ENCODE peak calls at places on chromosomes 12 and 14, in six cellular contexts. R is bronchial epithelial cell; U is CD8-positive, alpha-beta T cell; P is left lung; J is GM20000; B is activated B cell treated with CpG ODN at 0.5 μM for 24 hours. N is an unnamed sample.

GRCh38 chr12:91959220-91959619 is 186.4 kb downstream of the BTG1 start:
- DNase-seq in U (no peak), J (no peak), B (no peak), R (no peak), P (peak), N (no peak)

GRCh38 chr12:117060236-117060926 is 38.8 kb downstream of the TESC start:
- DNase-seq in U (no peak), P (peak), J (no peak), B (no peak), R (no peak), N (no peak)

GRCh38 chr14:22977684-22978486 is 4.5 kb downstream of the AJUBA start:
- DNase-seq in U (no peak), B (no peak), R (peak), J (no peak), P (peak), N (peak)

GRCh38 chr12:56996793-56997545 is 9.4 kb downstream of the ZBTB39 start:
- DNase-seq in R (no peak), B (no peak), U (no peak), J (no peak), P (no peak), N (no peak)

GRCh38 chr14:103695331-103696026 is 19.8 kb downstream of the XRCC3 start:
- DNase-seq in R (no peak), P (no peak), B (no peak), U (no peak), J (no peak), N (no peak)

GRCh38 chr12:26789731-26790644 is 43.0 kb downstream of the ITPR2 start:
- DNase-seq in R (peak), U (no peak), J (no peak), B (no peak), P (no peak), N (no peak)

GRCh38 chr12:10736460-10736859 is 13.3 kb upstream of the YBX3 start:
- DNase-seq in R (no peak), P (no peak), J (no peak), B (no peak), U (no peak), N (peak)

GRCh38 chr12:51217133-51217967 is 512 bp downstream of the POU6F1 start:
- DNase-seq in B (peak), R (no peak), P (peak), J (peak), U (peak), N (peak)

GRCh38 chr14:90797451-90797850 is 18.8 kb downstream of the TTC7B start:
- DNase-seq in U (no peak), B (no peak), R (no peak), P (no peak), J (no peak), N (no peak)

GRCh38 chr12:53096089-53096741 is 1.3 kb upstream of the IGFBP6 start:
- DNase-seq in U (no peak), R (peak), B (no peak), P (peak), J (no peak), N (peak)

GRCh38 chr12:110543252-110543959 is 39.7 kb downstream of the PPTC7 start:
- DNase-seq in R (peak), J (no peak), P (no peak), B (no peak), U (no peak), N (peak)

GRCh38 chr12:76747245-76747644 is 16.7 kb upstream of the ZDHHC17 start:
- DNase-seq in R (no peak), P (no peak), B (no peak), U (no peak), J (no peak), N (no peak)

GRCh38 chr12:120292411-120292660 is 633 bp upstream of the RNU4-2 start:
- DNase-seq in J (no peak), B (no peak), R (no peak), U (peak), P (no peak), N (no peak)

GRCh38 chr12:80412343-80412953 is 31.6 kb upstream of the PTPRQ start:
- DNase-seq in J (peak), P (no peak), B (no peak), U (no peak), R (peak), N (peak)

GRCh38 chr12:62922539-62922938 is 12.4 kb downstream of the PPM1H start:
- DNase-seq in U (no peak), R (no peak), J (no peak), P (no peak), B (no peak), N (no peak)

GRCh38 chr12:109833307-109834189 is at the start of gene TRPV4:
- DNase-seq in R (no peak), J (no peak), U (no peak), P (peak), B (no peak), N (no peak)

GRCh38 chr12:49962861-49963765 is 1.4 kb downstream of the AQP5 start:
- DNase-seq in B (no peak), J (no peak), P (peak), R (peak), U (no peak), N (peak)

GRCh38 chr12:80936642-80937390 is 918 bp downstream of the LIN7A start:
- DNase-seq in B (no peak), R (no peak), P (peak), J (peak), U (no peak), N (no peak)

GRCh38 chr14:69483765-69484443 is 624 bp upstream of the PLEKHD1 start:
- DNase-seq in R (no peak), B (no peak), J (peak), U (no peak), P (peak), N (peak)

GRCh38 chr14:72925171-72925759 is 999 bp upstream of the DCAF4 start:
- DNase-seq in B (no peak), R (no peak), P (no peak), J (no peak), U (no peak), N (no peak)

GRCh38 chr12:90816353-90817089 is 138.5 kb downstream of the CCER1 start:
- DNase-seq in B (no peak), P (no peak), R (peak), U (no peak), J (no peak), N (peak)

GRCh38 chr12:100733817-100734593 is 60.6 kb upstream of the ANO4 start:
- DNase-seq in P (no peak), R (peak), U (no peak), J (no peak), B (no peak), N (no peak)

GRCh38 chr12:19181666-19182426 is 52.3 kb downstream of the PLEKHA5 start:
- DNase-seq in R (no peak), J (no peak), B (no peak), P (peak), U (no peak), N (no peak)

GRCh38 chr12:52052471-52053186 is 1.4 kb downstream of the NR4A1 start:
- DNase-seq in P (no peak), R (peak), B (no peak), U (peak), J (no peak), N (no peak)

GRCh38 chr12:75658826-75659823 is 147.7 kb upstream of the KRR1 start:
- DNase-seq in B (no peak), J (no peak), P (no peak), U (no peak), R (peak), N (peak)

GRCh38 chr14:81416233-81416927 is 16.3 kb upstream of the STON2 start:
- DNase-seq in P (no peak), J (no peak), U (no peak), R (no peak), B (no peak), N (no peak)

GRCh38 chr14:81412779-81413178 is 12.7 kb upstream of the STON2 start:
- DNase-seq in J (no peak), U (no peak), B (no peak), R (no peak), P (no peak), N (no peak)

GRCh38 chr14:81415781-81416180 is 15.7 kb upstream of the STON2 start:
- DNase-seq in B (no peak), U (no peak), J (no peak), P (no peak), R (no peak), N (no peak)

GRCh38 chr14:81416981-81417380 is 16.9 kb upstream of the STON2 start:
- DNase-seq in U (no peak), B (no peak), P (no peak), R (no peak), J (no peak), N (no peak)

GRCh38 chr14:81414123-81414522 is 14.0 kb upstream of the STON2 start:
- DNase-seq in U (no peak), R (peak), B (no peak), J (no peak), P (no peak), N (no peak)
- TF ChIP-seq CTCF in U (no peak), R (no peak), B (no peak), J (no peak), P (no peak), N (no peak)

GRCh38 chr14:20907214-20907613 is 16.0 kb downstream of the RNASE3 start:
- DNase-seq in B (no peak), J (no peak), R (peak), P (no peak), U (no peak), N (no peak)

GRCh38 chr14:20905661-20906060 is 14.5 kb downstream of the RNASE3 start:
- DNase-seq in B (no peak), P (no peak), J (no peak), U (no peak), R (no peak), N (no peak)

DNA sequence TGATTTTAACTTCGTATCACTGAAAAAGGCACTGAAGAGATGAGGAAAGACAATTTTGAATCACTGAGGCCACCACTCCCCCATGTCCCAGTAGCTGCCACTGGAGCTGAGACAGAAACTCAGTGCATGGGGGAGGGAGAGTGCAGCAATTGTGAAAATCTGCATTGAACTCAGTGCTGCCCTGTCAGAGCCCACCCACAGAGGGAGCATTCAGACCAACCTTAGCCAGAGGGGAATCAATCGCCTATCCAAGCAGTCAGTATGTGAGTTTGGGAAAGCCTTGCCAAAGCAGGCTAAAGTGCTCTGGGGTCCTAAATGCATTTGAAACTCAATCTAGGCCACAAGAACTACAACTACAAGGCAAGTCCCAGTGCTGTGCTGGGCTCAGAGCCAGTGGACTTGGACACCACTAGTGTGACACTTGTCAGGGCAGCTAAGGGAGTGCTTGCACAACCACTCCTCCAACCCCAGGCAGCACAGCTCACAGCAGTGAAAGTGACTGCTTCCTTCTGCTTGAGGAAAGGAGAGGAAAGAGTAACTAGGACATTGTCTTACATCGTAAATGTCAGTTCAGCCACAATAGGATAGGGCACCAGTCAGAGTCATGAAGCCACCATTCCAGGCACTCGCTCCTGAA is 13.3 kb downstream of the RNASE3 start:
- DNase-seq in U (no peak), J (no peak), R (no peak), B (no peak), P (no peak), N (no peak)
- TF ChIP-seq CTCF in U (no peak), J (no peak), R (no peak), B (no peak), P (no peak), N (no peak)

GRCh38 chr14:32666310-32666709 is 272.4 kb upstream of the NPAS3 start:
- DNase-seq in U (no peak), R (no peak), B (no peak), P (no peak), J (no peak), N (no peak)

GRCh38 chr14:32662234-32662633 is 276.4 kb upstream of the NPAS3 start:
- DNase-seq in P (no peak), R (peak), U (no peak), J (no peak), B (no peak), N (no peak)

GRCh38 chr14:32667287-32667686 is 271.4 kb upstream of the NPAS3 start:
- DNase-seq in P (no peak), U (no peak), R (no peak), J (no peak), B (no peak), N (no peak)

GRCh38 chr14:32669416-32669815 is 269.3 kb upstream of the NPAS3 start:
- DNase-seq in P (no peak), R (no peak), B (no peak), U (no peak), J (no peak), N (no peak)

GRCh38 chr14:32667791-32668190 is 270.9 kb upstream of the NPAS3 start:
- DNase-seq in P (no peak), U (no peak), R (no peak), B (no peak), J (no peak), N (no peak)
- TF ChIP-seq CTCF in P (no peak), U (no peak), R (no peak), B (no peak), J (no peak), N (no peak)

GRCh38 chr12:44774815-44775411 is 101.2 kb downstream of the NELL2 start:
- DNase-seq in R (peak), P (peak), B (no peak), U (peak), J (peak), N (peak)
- TF ChIP-seq CTCF in R (peak), P (peak), B (peak), U (peak), J (peak), N (peak)

DNA sequence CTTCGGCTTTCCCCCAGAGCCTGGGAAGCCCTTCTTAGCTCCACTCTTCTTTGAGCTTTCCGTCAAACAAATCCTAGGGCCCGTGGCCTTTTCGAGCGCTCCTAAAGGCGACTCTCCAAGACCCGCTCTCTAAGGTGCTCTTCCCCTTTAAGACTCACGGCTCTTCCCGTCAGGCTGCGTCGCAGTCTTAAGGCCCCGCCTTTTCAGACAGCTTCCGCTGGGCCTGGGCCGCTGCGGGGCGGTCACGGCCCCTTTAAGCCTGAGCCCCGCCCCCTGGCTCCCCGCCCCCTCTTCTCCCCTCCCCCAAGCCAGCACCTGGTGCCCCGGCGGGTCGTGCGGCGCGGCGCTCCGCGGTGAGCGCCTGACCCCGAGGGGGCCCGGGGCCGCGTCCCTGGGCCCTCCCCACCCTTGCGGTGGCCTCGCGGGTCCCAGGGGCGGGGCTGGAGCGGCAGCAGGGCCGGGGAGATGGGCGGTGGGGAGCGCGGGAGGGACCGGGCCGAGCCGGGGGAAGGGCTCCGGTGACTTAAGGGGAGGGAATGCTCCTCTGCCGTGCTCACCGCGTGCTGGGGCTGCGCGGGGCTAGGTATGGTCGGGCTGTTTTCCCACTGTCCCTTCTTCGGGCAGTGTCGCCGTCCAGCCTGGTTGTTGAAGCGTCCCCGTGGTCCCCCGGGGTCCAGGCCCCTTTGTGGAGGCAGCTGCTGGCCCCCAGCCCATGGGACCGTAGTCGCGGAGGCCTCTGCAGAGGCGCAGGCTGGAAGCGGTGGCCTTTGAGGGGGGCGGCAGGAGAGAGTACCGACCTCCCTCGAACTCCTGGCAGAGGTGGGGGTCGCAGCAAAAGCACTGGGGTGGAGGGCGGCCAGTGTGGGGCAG is at the start of gene PEX5:
- DNase-seq in R (peak), B (peak), J (peak), P (peak), U (peak), N (peak)
- TF ChIP-seq CTCF in R (no peak), B (no peak), J (no peak), P (no peak), U (no peak), N (no peak)

GRCh38 chr12:4277205-4277543 is 3.6 kb downstream of the CCND2 start:
- DNase-seq in R (no peak), U (no peak), B (no peak), P (no peak), J (no peak), N (no peak)
- TF ChIP-seq CTCF in R (no peak), U (peak), B (peak), P (no peak), J (no peak), N (no peak)

GRCh38 chr14:52377940-52378339 is 63.8 kb downstream of the PTGER2 start:
- DNase-seq in U (no peak), B (no peak), P (no peak), R (no peak), J (no peak), N (no peak)
- TF ChIP-seq CTCF in U (no peak), B (no peak), P (no peak), R (no peak), J (no peak), N (no peak)

GRCh38 chr14:77988096-77988870 is 181.9 kb upstream of the NRXN3 start:
- DNase-seq in R (no peak), P (no peak), B (no peak), J (no peak), U (no peak), N (no peak)

GRCh38 chr14:77988966-77989365 is 181.2 kb upstream of the NRXN3 start:
- DNase-seq in B (no peak), R (peak), J (no peak), U (no peak), P (no peak), N (no peak)

GRCh38 chr14:77989441-77989891 is 180.7 kb upstream of the NRXN3 start:
- DNase-seq in U (no peak), J (no peak), R (no peak), P (no peak), B (no peak), N (no peak)

GRCh38 chr14:77986808-77987207 is 183.4 kb upstream of the NRXN3 start:
- DNase-seq in P (no peak), B (no peak), U (no peak), R (no peak), J (no peak), N (no peak)

DNA sequence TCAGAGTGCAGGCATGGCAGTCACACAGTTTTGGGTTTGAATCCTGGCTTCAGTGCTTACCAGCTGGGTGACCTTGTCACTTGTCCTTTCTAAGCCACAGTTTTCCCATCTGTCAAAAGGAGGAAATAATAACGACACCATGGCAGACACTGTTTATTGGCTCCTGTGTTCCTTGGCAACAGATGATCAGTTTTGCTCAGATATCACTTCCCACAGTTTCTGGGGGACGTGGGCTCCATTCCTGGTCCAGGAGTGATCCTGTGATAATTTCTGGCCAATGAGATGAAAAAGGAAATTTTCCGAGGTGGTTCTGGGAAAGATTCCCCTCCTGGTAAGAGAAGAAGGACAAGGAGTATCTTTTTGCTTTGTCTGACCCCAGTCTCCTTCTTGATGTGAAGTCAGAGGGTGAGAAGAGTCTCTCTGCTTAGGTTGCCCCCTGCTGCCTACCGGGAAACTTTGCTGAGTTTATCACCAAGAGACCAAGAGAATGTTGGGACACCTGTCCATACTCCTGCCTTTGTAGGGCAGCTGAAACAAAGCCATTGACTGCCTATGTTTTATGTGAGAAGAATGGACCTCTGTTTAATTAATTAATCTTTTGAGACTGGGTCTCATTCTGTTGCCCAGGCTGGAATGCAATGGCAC is 178.9 kb upstream of the NRXN3 start:
- DNase-seq in B (no peak), J (no peak), P (no peak), R (no peak), U (no peak), N (no peak)
- TF ChIP-seq CTCF in B (no peak), J (no peak), P (no peak), R (peak), U (no peak), N (no peak)

N was measured in RWPE1.